ENCODE peak calls at places on chromosomes 6 and 20, in nine cellular contexts. J, N, R, V, W, F, P, K and L are unnamed samples. For H3K4me1, the result is how much of the 10 kb centered on the place peaks cover.

GRCh38 chr6:10393544-10394225 is 21.2 kb downstream of the TFAP2A start:
- DNase-seq in J (no peak), N (no peak), R (no peak), V (no peak), W (no peak), F (no peak), P (no peak), K (no peak), L (no peak)

GRCh38 chr6:87053312-87053711 is 41.6 kb downstream of the CGA start:
- DNase-seq in J (no peak), N (no peak), R (no peak), V (no peak), W (no peak), F (no peak), P (no peak), K (no peak), L (no peak)

GRCh38 chr6:154930490-154930889 is 64.6 kb upstream of the TIAM2 start:
- DNase-seq in J (no peak), N (no peak), R (no peak), V (no peak), W (peak), F (no peak), P (no peak), K (no peak), L (no peak)

GRCh38 chr20:25058051-25058796 is at the start of gene ACSS1:
- DNase-seq in J (peak), N (peak), R (no peak), V (peak), W (peak), F (peak), P (peak), K (peak), L (peak)

GRCh38 chr20:56358600-56359211 is at the start of gene FAM210B:
- DNase-seq in J (peak), N (peak), R (peak), V (peak), W (peak), F (peak), P (peak), K (peak), L (peak)

GRCh38 chr6:118320652-118321051 is 227.4 kb upstream of the PLN start:
- DNase-seq in J (no peak), N (no peak), R (no peak), V (no peak), W (no peak), F (no peak), P (no peak), K (no peak), L (no peak)

GRCh38 chr6:127366281-127367022 is 23.0 kb upstream of the ECHDC1 start:
- DNase-seq in J (no peak), N (no peak), R (peak), V (peak), W (no peak), F (no peak), P (no peak), K (no peak), L (no peak)

GRCh38 chr6:110703906-110704594 is 111.2 kb downstream of the CDK19 start:
- DNase-seq in J (no peak), N (no peak), R (no peak), V (peak), W (no peak), F (no peak), P (no peak), K (no peak), L (no peak)

GRCh38 chr20:35269055-35269781 is 8.7 kb downstream of the MMP24OS start:
- DNase-seq in J (no peak), N (peak), R (no peak), V (no peak), W (peak), F (peak), P (no peak), K (peak), L (peak)

GRCh38 chr6:22925920-22926587 is 356.7 kb downstream of the HDGFL1 start:
- DNase-seq in J (no peak), N (no peak), R (no peak), V (no peak), W (no peak), F (no peak), P (no peak), K (no peak), L (no peak)

GRCh38 chr6:153591165-153591564 is 447.9 kb upstream of the OPRM1 start:
- DNase-seq in J (no peak), N (no peak), R (no peak), V (no peak), W (no peak), F (no peak), P (peak), K (no peak), L (no peak)

GRCh38 chr6:24396764-24397163 is 6.0 kb upstream of the MRS2 start:
- DNase-seq in J (no peak), N (no peak), R (no peak), V (no peak), W (no peak), F (no peak), P (no peak), K (no peak), L (no peak)

GRCh38 chr20:51860015-51860882 is 57.9 kb upstream of the SALL4 start:
- DNase-seq in J (no peak), N (no peak), R (no peak), V (peak), W (no peak), F (no peak), P (no peak), K (no peak), L (no peak)

GRCh38 chr20:61951695-61952533 is 113.8 kb downstream of the TAF4 start:
- DNase-seq in J (no peak), N (peak), R (no peak), V (no peak), W (peak), F (peak), P (no peak), K (no peak), L (no peak)

GRCh38 chr6:75489025-75489424 is 4.6 kb downstream of the FILIP1 start:
- DNase-seq in J (no peak), N (no peak), R (no peak), V (no peak), W (no peak), F (no peak), P (no peak), K (no peak), L (no peak)

GRCh38 chr6:44219053-44219814 is 2.5 kb downstream of the MYMX start:
- DNase-seq in J (no peak), N (peak), R (peak), V (peak), W (peak), F (peak), P (peak), K (peak), L (no peak)

GRCh38 chr6:148965287-148965686 is 218.5 kb downstream of the UST start:
- DNase-seq in J (no peak), N (no peak), R (peak), V (no peak), W (no peak), F (no peak), P (no peak), K (peak), L (no peak)

GRCh38 chr20:45308078-45308778 is at the start of gene MATN4:
- DNase-seq in J (no peak), N (no peak), R (peak), V (no peak), W (no peak), F (no peak), P (no peak), K (peak), L (no peak)

GRCh38 chr20:57079016-57080005 is 187.1 kb downstream of the BMP7 start:
- DNase-seq in J (no peak), N (no peak), R (no peak), V (no peak), W (no peak), F (no peak), P (no peak), K (no peak), L (no peak)

GRCh38 chr6:44594471-44594870 is 207.0 kb downstream of the CDC5L start:
- DNase-seq in J (no peak), N (no peak), R (peak), V (no peak), W (peak), F (no peak), P (no peak), K (no peak), L (no peak)

GRCh38 chr20:25623225-25623735 is 534 bp downstream of the NANP start:
- DNase-seq in J (peak), N (peak), R (peak), V (no peak), W (peak), F (no peak), P (peak), K (peak), L (no peak)

GRCh38 chr20:63307538-63308217 is 14.7 kb downstream of the COL20A1 start:
- DNase-seq in J (no peak), N (no peak), R (no peak), V (no peak), W (no peak), F (no peak), P (no peak), K (no peak), L (no peak)

GRCh38 chr20:42544926-42545325 is 644.8 kb downstream of the PTPRT start:
- DNase-seq in J (no peak), N (no peak), R (no peak), V (no peak), W (no peak), F (no peak), P (no peak), K (no peak), L (no peak)

GRCh38 chr6:53792016-53792415 is 2.8 kb upstream of the LRRC1 start:
- DNase-seq in J (no peak), N (no peak), R (no peak), V (no peak), W (no peak), F (no peak), P (no peak), K (no peak), L (no peak)

GRCh38 chr6:44820366-44821158 is 433.1 kb downstream of the CDC5L start:
- DNase-seq in J (no peak), N (no peak), R (no peak), V (no peak), W (no peak), F (no peak), P (no peak), K (no peak), L (no peak)

GRCh38 chr6:148497256-148497655 is 154.6 kb downstream of the SASH1 start:
- DNase-seq in J (no peak), N (no peak), R (no peak), V (no peak), W (no peak), F (no peak), P (no peak), K (no peak), L (no peak)

GRCh38 chr20:19802492-19803158 is 44.6 kb downstream of the RIN2 start:
- DNase-seq in J (no peak), N (no peak), R (no peak), V (peak), W (peak), F (no peak), P (peak), K (no peak), L (no peak)

GRCh38 chr20:17558154-17558940 is 11.5 kb upstream of the DSTN start:
- DNase-seq in J (no peak), N (no peak), R (peak), V (peak), W (no peak), F (no peak), P (no peak), K (no peak), L (no peak)

GRCh38 chr6:169035381-169036280 is 218.0 kb downstream of the THBS2 start:
- DNase-seq in J (no peak), N (no peak), R (no peak), V (no peak), W (no peak), F (no peak), P (no peak), K (no peak), L (no peak)

GRCh38 chr6:37188962-37189510 is 19.1 kb downstream of the PIM1 start:
- DNase-seq in J (no peak), N (no peak), R (no peak), V (no peak), W (no peak), F (no peak), P (no peak), K (no peak), L (no peak)

GRCh38 chr6:157637941-157638340 is 185.1 kb upstream of the SNX9 start:
- DNase-seq in J (no peak), N (no peak), R (no peak), V (no peak), W (no peak), F (no peak), P (no peak), K (no peak), L (no peak)

GRCh38 chr6:24060982-24061754 is 64.8 kb upstream of the NRSN1 start:
- DNase-seq in J (no peak), N (no peak), R (no peak), V (no peak), W (no peak), F (no peak), P (peak), K (no peak), L (no peak)

GRCh38 chr20:33812673-33813462 is 1.7 kb downstream of the CHMP4B start:
- DNase-seq in J (no peak), N (no peak), R (no peak), V (peak), W (peak), F (no peak), P (peak), K (no peak), L (no peak)

GRCh38 chr6:116206231-116206903 is 47.5 kb downstream of the TSPYL4 start:
- DNase-seq in J (no peak), N (no peak), R (no peak), V (no peak), W (no peak), F (no peak), P (no peak), K (no peak), L (no peak)

GRCh38 chr20:3661060-3661820 is 2.0 kb downstream of the GFRA4 start:
- DNase-seq in J (no peak), N (no peak), R (no peak), V (no peak), W (no peak), F (no peak), P (no peak), K (no peak), L (no peak)

GRCh38 chr6:30839666-30840065 is 44.7 kb upstream of the DDR1 start:
- DNase-seq in J (no peak), N (no peak), R (no peak), V (peak), W (no peak), F (no peak), P (no peak), K (no peak), L (no peak)

GRCh38 chr6:12148841-12149240 is 136.7 kb downstream of the HIVEP1 start:
- DNase-seq in J (no peak), N (no peak), R (no peak), V (peak), W (no peak), F (no peak), P (no peak), K (no peak), L (no peak)

GRCh38 chr6:23111984-23112383 is 542.6 kb downstream of the HDGFL1 start:
- DNase-seq in J (no peak), N (no peak), R (no peak), V (no peak), W (no peak), F (no peak), P (no peak), K (no peak), L (no peak)

GRCh38 chr6:70538364-70538763 is 28.4 kb upstream of the SDHAF4 start:
- DNase-seq in J (no peak), N (no peak), R (no peak), V (no peak), W (no peak), F (no peak), P (peak), K (no peak), L (peak)

GRCh38 chr6:47420394-47421371 is 56.9 kb upstream of the CD2AP start:
- DNase-seq in J (no peak), N (no peak), R (no peak), V (peak), W (no peak), F (no peak), P (no peak), K (no peak), L (no peak)

GRCh38 chr6:165662041-165662491 is 975 bp downstream of the PDE10A start:
- DNase-seq in J (no peak), N (peak), R (no peak), V (no peak), W (peak), F (no peak), P (no peak), K (peak), L (no peak)

GRCh38 chr6:165659945-165660862 is 2.8 kb downstream of the PDE10A start:
- DNase-seq in J (no peak), N (peak), R (no peak), V (no peak), W (peak), F (no peak), P (no peak), K (peak), L (no peak)

GRCh38 chr6:165660881-165661415 is 2.1 kb downstream of the PDE10A start:
- DNase-seq in J (no peak), N (peak), R (no peak), V (no peak), W (peak), F (no peak), P (no peak), K (no peak), L (no peak)

GRCh38 chr6:165662671-165663282 is at the start of gene PDE10A:
- DNase-seq in J (no peak), N (peak), R (no peak), V (no peak), W (peak), F (no peak), P (no peak), K (peak), L (no peak)

GRCh38 chr6:165661416-165662001 is 1.5 kb downstream of the PDE10A start:
- DNase-seq in J (no peak), N (peak), R (no peak), V (no peak), W (peak), F (no peak), P (no peak), K (peak), L (no peak)
- H3K27ac ChIP-seq in J (no peak), N (no peak), R (peak), V (no peak), W (no peak), F (no peak), P (no peak), K (peak), L (no peak)

GRCh38 chr20:50387996-50388332 is 122.2 kb upstream of the PTPN1 start:
- DNase-seq in J (no peak), N (no peak), R (no peak), V (no peak), W (no peak), F (no peak), P (no peak), K (no peak), L (no peak)

GRCh38 chr20:50388733-50389436 is 121.3 kb upstream of the PTPN1 start:
- DNase-seq in J (no peak), N (no peak), R (no peak), V (no peak), W (no peak), F (no peak), P (no peak), K (no peak), L (no peak)

GRCh38 chr20:50385733-50386640 is 124.2 kb upstream of the PTPN1 start:
- DNase-seq in J (peak), N (no peak), R (no peak), V (no peak), W (no peak), F (no peak), P (no peak), K (no peak), L (peak)

GRCh38 chr20:50386641-50386960 is 123.6 kb upstream of the PTPN1 start:
- DNase-seq in J (no peak), N (no peak), R (no peak), V (no peak), W (no peak), F (no peak), P (no peak), K (no peak), L (no peak)

DNA sequence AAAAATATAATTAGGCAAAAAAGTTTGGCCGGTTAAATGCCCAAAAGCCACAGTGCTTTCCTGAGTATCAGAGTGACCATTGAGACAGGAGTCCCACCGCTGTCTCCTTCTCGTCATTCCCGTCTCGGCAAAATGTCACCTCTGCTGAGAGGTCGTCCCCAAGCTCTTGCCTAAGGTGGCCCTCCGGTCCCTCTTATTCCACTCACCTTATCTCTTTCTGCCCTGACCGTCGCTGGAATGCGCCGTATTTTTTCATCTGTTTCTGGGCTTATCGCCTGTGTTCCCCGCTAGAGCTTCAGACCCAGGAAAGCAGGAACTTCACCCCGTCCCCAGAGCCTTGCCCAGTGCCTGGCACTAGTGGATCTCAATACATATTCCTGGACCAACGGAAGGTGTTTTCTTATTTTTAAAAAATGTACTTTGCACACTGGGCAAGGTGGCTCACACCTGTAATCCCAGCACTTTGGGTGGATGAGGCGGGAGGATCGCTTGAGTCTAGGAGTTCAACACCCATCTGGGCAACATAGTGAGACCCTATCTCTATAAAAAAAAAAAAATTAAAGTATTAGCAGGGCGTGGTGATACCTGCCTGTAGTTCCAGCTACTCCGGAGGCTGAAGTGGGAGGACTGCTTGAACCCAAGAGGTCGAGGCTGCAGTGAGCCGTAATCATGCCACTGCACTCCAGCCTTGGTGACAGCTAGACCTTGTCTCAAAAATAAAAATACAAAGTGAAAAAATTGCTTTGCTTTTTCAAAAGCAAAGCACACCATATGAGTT is 122.8 kb upstream of the PTPN1 start:
- DNase-seq in J (no peak), N (no peak), R (no peak), V (no peak), W (no peak), F (no peak), P (no peak), K (no peak), L (no peak)
- H3K4me1 ChIP-seq in J (under half), N (under half), R (under half), V (under half), W (under half), F (under half), P (under half), K (under half), L (under half)

GRCh38 chr6:27812805-27813626 is 99.2 kb downstream of the OR2B2 start:
- DNase-seq in J (no peak), N (no peak), R (no peak), V (no peak), W (no peak), F (no peak), P (peak), K (no peak), L (peak)
- H3K4me3 ChIP-seq in J (no peak), N (no peak), R (no peak), V (peak), W (peak), F (no peak), P (peak), K (no peak), L (peak)

GRCh38 chr6:143772110-143772509 is 71.0 kb upstream of the LTV1 start:
- DNase-seq in J (no peak), N (no peak), R (no peak), V (no peak), W (no peak), F (no peak), P (no peak), K (no peak), L (no peak)
- H3K27ac ChIP-seq in J (no peak), N (peak), R (peak), V (no peak), W (no peak), F (peak), P (no peak), K (peak), L (no peak)

GRCh38 chr6:164168595-164168994 is 754.1 kb downstream of the QKI start:
- DNase-seq in J (no peak), N (no peak), R (no peak), V (no peak), W (no peak), F (no peak), P (no peak), K (no peak), L (no peak)
- H3K4me1 ChIP-seq in J (under half), N (under half), R (under half), V (under half), W (under half), F (under half), P (under half), K (under half), L (under half)

DNA sequence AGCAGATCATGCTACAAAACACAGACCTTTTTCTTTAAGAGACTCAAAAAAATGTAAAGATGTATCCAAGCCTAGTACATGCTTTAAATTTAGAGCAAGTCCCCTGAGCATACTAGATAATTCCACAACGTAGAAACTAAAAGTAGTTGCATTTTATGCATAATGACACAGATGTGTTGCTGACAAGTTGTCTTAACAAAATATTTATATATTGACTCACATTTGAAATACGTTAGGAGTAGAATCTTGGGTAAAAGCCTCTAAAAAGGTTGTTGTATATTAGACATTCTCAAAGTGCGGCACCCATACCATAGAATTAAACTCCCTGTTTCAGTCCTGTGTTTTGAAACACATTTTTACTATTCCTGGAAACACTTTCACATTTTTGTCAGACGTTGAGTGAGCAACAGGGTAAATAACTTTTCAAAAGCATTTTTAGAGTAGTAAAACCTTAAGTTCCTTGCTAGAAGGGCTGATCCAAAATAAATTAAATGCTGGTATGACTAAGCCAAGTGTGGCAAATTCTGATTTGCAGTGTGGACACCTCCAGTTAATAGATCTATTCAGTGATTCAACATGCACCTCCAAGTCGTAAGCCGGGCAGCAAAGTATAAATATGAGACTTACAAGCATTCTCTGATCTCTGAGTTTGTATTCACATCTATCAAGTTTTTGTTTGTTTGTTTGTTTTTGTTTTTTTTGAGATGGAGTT is 97.5 kb downstream of the GMDS start:
- DNase-seq in J (no peak), N (no peak), R (no peak), V (no peak), W (no peak), F (no peak), P (no peak), K (no peak), L (no peak)
- H3K4me3 ChIP-seq in J (no peak), N (no peak), R (no peak), V (no peak), W (no peak), F (no peak), P (no peak), K (no peak), L (no peak)